ENCODE peak calls at places on chromosome 1, in ten cellular contexts. V, Y, K, E, Q, D, T, I, A and S are unnamed samples.

GRCh38 chr1:200653022-200653462 is 16.7 kb downstream of the DDX59 start:
- DNase-seq in T (no peak), K (no peak), Q (no peak), V (no peak), I (no peak), E (no peak), A (no peak), Y (no peak), D (no peak), S (no peak)

GRCh38 chr1:171841931-171842723 is 829 bp downstream of the DNM3 start:
- DNase-seq in D (peak), E (no peak), Q (no peak), V (peak), A (peak), K (peak), T (no peak), I (no peak), Y (peak), S (no peak)

GRCh38 chr1:7086106-7086505 is 300.9 kb downstream of the CAMTA1 start:
- DNase-seq in E (no peak), I (no peak), K (no peak), V (no peak), D (no peak), T (no peak), Y (no peak), A (no peak), Q (no peak), S (no peak)

GRCh38 chr1:154485106-154485505 is 16.9 kb upstream of the TDRD10 start:
- DNase-seq in T (peak), Y (no peak), D (peak), V (peak), K (no peak), Q (no peak), E (no peak), A (no peak), I (no peak), S (no peak)

GRCh38 chr1:233868461-233868860 is 36.0 kb upstream of the SLC35F3 start:
- DNase-seq in Y (no peak), Q (no peak), V (no peak), I (no peak), E (no peak), T (no peak), K (no peak), A (no peak), D (no peak), S (no peak)

GRCh38 chr1:160101717-160102522 is 3.5 kb upstream of the IGSF8 start:
- DNase-seq in D (no peak), A (no peak), Q (no peak), T (no peak), E (no peak), Y (no peak), I (no peak), V (no peak), K (no peak), S (no peak)

GRCh38 chr1:151837197-151837596 is 2.4 kb downstream of the C2CD4D start:
- DNase-seq in D (no peak), E (no peak), A (no peak), I (no peak), K (no peak), V (no peak), Q (no peak), T (no peak), Y (no peak), S (no peak)

GRCh38 chr1:185520188-185520935 is 203.3 kb upstream of the IVNS1ABP start:
- DNase-seq in V (no peak), Y (no peak), D (no peak), I (no peak), K (no peak), T (no peak), E (no peak), Q (peak), A (no peak), S (no peak)

GRCh38 chr1:197908695-197909336 is 6.4 kb downstream of the C1orf53 start:
- DNase-seq in K (peak), I (no peak), T (no peak), D (no peak), Q (peak), A (no peak), V (no peak), Y (no peak), E (no peak), S (no peak)

GRCh38 chr1:6688757-6689156 is 12.9 kb downstream of the DNAJC11 start:
- DNase-seq in A (no peak), Y (no peak), E (no peak), K (no peak), Q (no peak), T (no peak), D (no peak), V (no peak), I (no peak), S (no peak)

DNA sequence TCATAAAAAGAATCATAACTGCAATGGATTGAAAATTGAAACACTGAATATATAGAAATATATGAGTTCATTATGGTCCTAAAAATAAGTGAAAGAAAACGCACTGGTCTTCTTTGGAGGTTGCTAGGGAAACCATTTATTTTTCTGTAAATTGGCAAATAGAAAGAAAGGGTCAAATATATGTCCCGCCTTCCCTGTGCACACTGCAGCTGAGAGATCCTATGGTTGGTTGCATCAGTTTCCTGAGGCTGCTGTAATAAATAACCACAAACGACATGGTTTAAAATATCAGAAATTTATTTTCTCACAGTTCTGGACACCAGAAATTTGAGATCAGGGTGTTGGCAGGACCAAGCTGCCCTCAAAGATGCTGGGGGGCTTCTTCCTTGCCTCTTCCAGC is 35.0 kb downstream of the CA6 start:
- DNase-seq in Y (no peak), I (no peak), V (no peak), K (no peak), D (no peak), A (no peak), E (no peak), Q (no peak), T (no peak), S (peak)
- TF ChIP-seq CTCF in Y (no peak), I (no peak), V (no peak), K (no peak), D (no peak), A (no peak), E (no peak), Q (no peak), T (no peak), S (no peak)

GRCh38 chr1:47618222-47618720 is 180.4 kb downstream of the FOXD2 start:
- DNase-seq in I (no peak), T (no peak), D (no peak), Q (no peak), E (peak), A (no peak), K (peak), V (no peak), Y (peak), S (no peak)
- TF ChIP-seq CTCF in I (no peak), T (no peak), D (no peak), Q (no peak), E (no peak), A (no peak), K (no peak), V (no peak), Y (no peak), S (no peak)

DNA sequence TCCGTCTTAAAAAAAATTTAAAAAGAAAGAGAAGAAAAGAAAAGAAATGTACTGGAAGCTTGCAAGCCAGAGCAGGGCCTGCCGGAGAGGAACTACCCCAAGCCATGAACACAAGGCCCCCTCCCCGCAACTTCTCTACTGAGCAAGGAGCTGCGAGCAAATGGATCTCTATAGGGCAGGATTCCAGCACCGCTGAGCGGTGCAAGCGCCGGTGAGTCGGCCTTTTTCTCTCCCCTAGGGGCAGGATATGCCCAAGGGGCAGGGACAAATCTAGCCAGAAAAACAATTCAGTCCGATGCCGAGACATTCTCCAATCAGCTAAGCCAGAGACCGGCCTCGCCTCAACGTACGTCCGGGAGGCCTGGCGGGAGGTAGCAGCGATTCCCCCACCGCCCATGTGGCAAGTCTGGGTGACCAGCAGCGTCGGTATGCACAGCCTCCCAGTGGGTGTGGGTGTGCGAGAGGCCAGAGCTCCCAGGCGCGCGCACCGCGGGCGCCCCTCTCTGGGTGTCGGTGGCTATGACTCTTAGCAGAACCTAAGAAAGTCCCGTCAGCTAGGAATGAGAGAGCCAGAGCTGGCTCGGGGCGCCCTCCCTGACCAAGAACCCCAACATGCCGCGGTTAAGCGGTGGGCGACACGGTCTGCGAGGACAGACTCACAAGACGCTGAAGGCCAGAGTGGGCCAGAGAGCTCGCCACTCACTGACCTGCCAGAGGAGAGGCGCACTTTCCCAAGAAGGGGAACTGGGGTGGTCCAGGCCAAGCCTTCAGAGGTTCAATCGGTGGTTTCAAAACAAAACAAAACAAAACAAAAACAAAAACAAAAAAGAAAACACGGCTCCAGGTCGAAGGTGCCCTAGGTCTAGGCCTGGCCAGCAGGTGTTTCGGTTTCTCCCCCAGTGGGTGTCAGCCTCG is 1.9 kb downstream of the CSMD2 start:
- DNase-seq in D (peak), A (peak), Q (peak), T (peak), Y (peak), K (peak), V (peak), E (peak), I (peak), S (no peak)
- TF ChIP-seq CTCF in D (peak), A (peak), Q (peak), T (peak), Y (peak), K (peak), V (peak), E (no peak), I (no peak), S (no peak)

GRCh38 chr1:209594440-209594839 is 10.9 kb downstream of the CAMK1G start:
- DNase-seq in A (no peak), E (no peak), Y (no peak), V (no peak), T (no peak), D (no peak), Q (no peak), K (no peak), I (no peak), S (no peak)

GRCh38 chr1:209595032-209595431 is 11.5 kb downstream of the CAMK1G start:
- DNase-seq in I (no peak), Y (no peak), K (no peak), D (no peak), A (no peak), E (no peak), V (no peak), Q (no peak), T (no peak), S (no peak)

GRCh38 chr1:209590405-209590804 is 6.9 kb downstream of the CAMK1G start:
- DNase-seq in Y (no peak), A (peak), I (no peak), Q (peak), K (peak), E (no peak), D (no peak), V (peak), T (no peak), S (no peak)

GRCh38 chr1:209595599-209595998 is 12.1 kb downstream of the CAMK1G start:
- DNase-seq in V (no peak), I (no peak), E (no peak), Q (no peak), D (no peak), A (no peak), Y (no peak), T (no peak), K (no peak), S (no peak)

GRCh38 chr1:209593747-209594146 is 10.2 kb downstream of the CAMK1G start:
- DNase-seq in Q (no peak), Y (no peak), A (no peak), T (no peak), E (no peak), V (no peak), D (no peak), I (no peak), K (no peak), S (no peak)
- TF ChIP-seq CTCF in Q (no peak), Y (no peak), A (no peak), T (no peak), E (no peak), V (no peak), D (no peak), I (no peak), K (no peak), S (no peak)

DNA sequence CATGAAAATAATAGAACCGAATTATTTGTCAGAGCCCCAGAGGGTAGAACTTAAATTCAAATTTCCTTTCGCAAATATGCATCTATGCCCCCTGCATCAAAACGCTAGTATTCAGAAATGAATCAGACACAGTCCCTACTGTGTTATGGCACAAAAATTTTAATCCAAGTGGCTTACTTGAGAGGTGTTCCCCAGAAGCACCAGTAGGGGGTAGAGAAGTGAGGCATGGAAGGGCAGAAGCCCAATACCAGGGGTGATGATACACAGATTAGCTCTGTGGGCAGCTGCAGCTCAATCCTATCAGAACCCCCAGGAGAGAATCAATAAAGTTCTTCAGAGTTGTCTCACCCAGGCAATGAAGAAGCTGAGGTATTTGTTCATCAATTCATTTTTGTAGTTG is 342.2 kb downstream of the OMA1 start:
- DNase-seq in Y (no peak), A (no peak), K (peak), I (no peak), E (no peak), D (no peak), T (no peak), V (peak), Q (no peak), S (no peak)
- TF ChIP-seq CTCF in Y (no peak), A (no peak), K (peak), I (no peak), E (no peak), D (no peak), T (no peak), V (peak), Q (peak), S (no peak)

DNA sequence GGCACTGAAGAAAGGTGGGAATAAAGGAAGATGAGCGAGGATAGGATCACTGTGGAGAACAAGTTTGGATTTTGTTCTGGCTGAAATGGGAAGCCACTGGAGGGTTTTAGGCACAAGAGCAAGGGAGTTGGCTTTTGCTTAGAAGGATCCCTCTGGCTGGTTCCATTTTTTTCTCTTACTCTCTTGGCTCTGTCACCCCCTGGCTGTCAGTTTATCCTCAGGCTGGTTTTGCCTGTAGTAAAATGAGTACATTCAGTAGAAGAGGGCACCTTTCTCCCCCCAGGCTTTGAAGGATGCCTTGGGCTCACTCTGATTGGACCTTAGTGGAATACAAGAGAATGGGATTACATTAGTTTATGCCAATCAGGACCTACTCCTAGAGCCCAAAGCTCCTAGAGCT is 17.1 kb downstream of the CACHD1 start:
- DNase-seq in A (no peak), Q (no peak), D (no peak), Y (no peak), K (no peak), V (no peak), T (no peak), E (no peak), I (no peak), S (no peak)
- TF ChIP-seq CTCF in A (no peak), Q (peak), D (no peak), Y (no peak), K (peak), V (no peak), T (no peak), E (no peak), I (no peak), S (no peak)

DNA sequence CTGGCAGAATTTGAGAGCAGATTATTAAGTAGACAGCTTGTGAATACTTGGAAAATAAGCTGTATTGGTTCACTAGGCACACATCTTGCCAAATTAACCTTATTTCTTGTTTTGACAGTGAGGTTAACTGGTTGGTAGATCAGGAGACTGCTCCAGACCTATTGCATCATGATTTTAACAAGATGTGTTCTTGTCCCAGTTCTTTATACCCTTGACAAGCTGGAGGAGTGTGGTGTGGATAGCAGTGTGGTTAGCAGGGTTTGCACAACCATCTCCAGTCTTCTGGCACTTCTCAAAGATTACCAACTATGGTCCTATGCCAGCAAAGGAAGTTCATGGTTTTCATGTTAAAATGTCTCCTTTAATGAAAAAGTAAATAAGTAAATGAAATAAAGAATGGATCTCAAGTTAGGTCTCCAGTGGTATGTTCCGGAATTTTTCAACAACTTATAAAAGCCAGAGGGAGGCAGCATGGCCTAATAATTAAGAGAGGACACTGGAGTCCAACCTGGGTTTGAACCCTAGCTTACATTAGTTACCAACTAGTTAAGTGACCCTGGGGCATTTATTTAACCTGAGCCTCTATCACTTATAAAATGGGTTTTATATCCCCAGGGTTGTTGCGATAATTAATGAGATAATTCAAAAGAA is 34.1 kb downstream of the DDX20 start:
- DNase-seq in E (peak), K (no peak), I (no peak), A (no peak), Q (peak), T (no peak), Y (peak), V (no peak), D (no peak), S (no peak)
- TF ChIP-seq CTCF in E (no peak), K (peak), I (no peak), A (no peak), Q (peak), T (no peak), Y (peak), V (no peak), D (no peak), S (no peak)

GRCh38 chr1:14143777-14144176 is 443.8 kb downstream of the PRDM2 start:
- DNase-seq in E (no peak), K (no peak), Q (no peak), T (no peak), A (no peak), I (no peak), D (no peak), Y (no peak), V (no peak), S (no peak)

DNA sequence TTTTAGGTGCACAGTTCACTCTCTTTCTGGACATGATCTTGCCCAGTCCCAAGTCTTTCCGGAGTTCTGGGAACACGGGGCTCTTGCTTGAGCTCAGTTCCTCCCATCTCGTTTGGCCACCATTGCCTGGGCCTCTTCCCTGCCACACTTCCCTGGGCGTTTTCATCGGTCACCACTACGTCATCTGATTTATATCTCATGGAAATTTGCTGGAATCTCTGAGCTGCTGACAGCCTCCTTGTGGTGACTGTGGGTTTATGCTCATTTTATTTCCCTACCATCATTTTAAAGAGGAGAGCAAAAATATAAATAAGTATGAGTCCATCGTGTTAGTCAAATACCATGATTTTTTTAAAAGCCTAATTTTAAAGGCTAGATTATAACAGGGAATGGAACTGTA is 449.1 kb upstream of the KAZN start:
- DNase-seq in T (no peak), K (peak), I (no peak), V (no peak), E (no peak), Y (no peak), A (no peak), Q (no peak), D (no peak), S (no peak)
- TF ChIP-seq CTCF in T (no peak), K (no peak), I (no peak), V (no peak), E (no peak), Y (no peak), A (no peak), Q (no peak), D (no peak), S (no peak)

GRCh38 chr1:217542837-217543236 is 88.1 kb downstream of the GPATCH2 start:
- DNase-seq in T (no peak), V (no peak), A (no peak), I (no peak), E (no peak), K (no peak), D (no peak), Q (no peak), Y (no peak), S (no peak)
- TF ChIP-seq CTCF in T (no peak), V (no peak), A (no peak), I (no peak), E (no peak), K (no peak), D (no peak), Q (no peak), Y (no peak), S (no peak)